ENCODE peak calls at places on chromosomes 6 and 20, in nine cellular contexts. One of them, this sample, is unnamed.

GRCh38 chr6:141394125-141394536 is 738.6 kb upstream of the GJE1 start:
- DNase-seq in MM.1S: no peak
- DNase-seq in RPMI7951: no peak
- DNase-seq in ELR: no peak
- DNase-seq in PC-3: no peak
- DNase-seq in D341Med: no peak
- DNase-seq in activated CD4-positive, alpha-beta T cell treated with anti-CD3 and anti-CD28 coated beads, Interleukin-2, amount 50 U/mL, for 1 hour: no peak
- DNase-seq in CD8-positive, alpha-beta memory T cell: peak
- DNase-seq in activated naive CD4-positive, alpha-beta T cell treated with anti-CD3 and anti-CD28 coated beads, Interleukin-2, amount 50 U/mL, for 16 hours: no peak
- DNase-seq in this sample: no peak

GRCh38 chr20:38961530-38962043 is 557 bp upstream of the DHX35 start:
- DNase-seq in RPMI7951: peak
- DNase-seq in activated CD4-positive, alpha-beta T cell treated with anti-CD3 and anti-CD28 coated beads, Interleukin-2, amount 50 U/mL, for 1 hour: no peak
- DNase-seq in D341Med: no peak
- DNase-seq in ELR: peak
- DNase-seq in activated naive CD4-positive, alpha-beta T cell treated with anti-CD3 and anti-CD28 coated beads, Interleukin-2, amount 50 U/mL, for 16 hours: peak
- DNase-seq in MM.1S: peak
- DNase-seq in CD8-positive, alpha-beta memory T cell: no peak
- DNase-seq in PC-3: no peak
- DNase-seq in this sample: no peak

GRCh38 chr6:19472850-19473249 is 364.3 kb upstream of the ID4 start:
- DNase-seq in PC-3: peak
- DNase-seq in MM.1S: no peak
- DNase-seq in CD8-positive, alpha-beta memory T cell: no peak
- DNase-seq in RPMI7951: no peak
- DNase-seq in activated naive CD4-positive, alpha-beta T cell treated with anti-CD3 and anti-CD28 coated beads, Interleukin-2, amount 50 U/mL, for 16 hours: no peak
- DNase-seq in activated CD4-positive, alpha-beta T cell treated with anti-CD3 and anti-CD28 coated beads, Interleukin-2, amount 50 U/mL, for 1 hour: no peak
- DNase-seq in D341Med: peak
- DNase-seq in ELR: peak
- DNase-seq in this sample: no peak

GRCh38 chr20:24584538-24585356 is 115.3 kb downstream of the SYNDIG1 start:
- DNase-seq in RPMI7951: peak
- DNase-seq in CD8-positive, alpha-beta memory T cell: no peak
- DNase-seq in PC-3: peak
- DNase-seq in D341Med: no peak
- DNase-seq in ELR: peak
- DNase-seq in MM.1S: no peak
- DNase-seq in activated CD4-positive, alpha-beta T cell treated with anti-CD3 and anti-CD28 coated beads, Interleukin-2, amount 50 U/mL, for 1 hour: no peak
- DNase-seq in activated naive CD4-positive, alpha-beta T cell treated with anti-CD3 and anti-CD28 coated beads, Interleukin-2, amount 50 U/mL, for 16 hours: no peak
- DNase-seq in this sample: peak

GRCh38 chr6:159983641-159984080 is 14.8 kb downstream of the IGF2R start:
- DNase-seq in activated naive CD4-positive, alpha-beta T cell treated with anti-CD3 and anti-CD28 coated beads, Interleukin-2, amount 50 U/mL, for 16 hours: no peak
- DNase-seq in ELR: peak
- DNase-seq in D341Med: no peak
- DNase-seq in CD8-positive, alpha-beta memory T cell: no peak
- DNase-seq in MM.1S: no peak
- DNase-seq in RPMI7951: peak
- DNase-seq in PC-3: no peak
- DNase-seq in activated CD4-positive, alpha-beta T cell treated with anti-CD3 and anti-CD28 coated beads, Interleukin-2, amount 50 U/mL, for 1 hour: no peak
- DNase-seq in this sample: no peak

GRCh38 chr6:115271001-115271400 is 789.7 kb downstream of the FRK start:
- DNase-seq in MM.1S: no peak
- DNase-seq in D341Med: no peak
- DNase-seq in activated CD4-positive, alpha-beta T cell treated with anti-CD3 and anti-CD28 coated beads, Interleukin-2, amount 50 U/mL, for 1 hour: no peak
- DNase-seq in PC-3: no peak
- DNase-seq in ELR: no peak
- DNase-seq in activated naive CD4-positive, alpha-beta T cell treated with anti-CD3 and anti-CD28 coated beads, Interleukin-2, amount 50 U/mL, for 16 hours: no peak
- DNase-seq in CD8-positive, alpha-beta memory T cell: no peak
- DNase-seq in RPMI7951: no peak
- DNase-seq in this sample: no peak

GRCh38 chr6:42184475-42184874 is 10.3 kb downstream of the GUCA1B start:
- DNase-seq in ELR: no peak
- DNase-seq in activated naive CD4-positive, alpha-beta T cell treated with anti-CD3 and anti-CD28 coated beads, Interleukin-2, amount 50 U/mL, for 16 hours: no peak
- DNase-seq in CD8-positive, alpha-beta memory T cell: no peak
- DNase-seq in RPMI7951: no peak
- DNase-seq in PC-3: no peak
- DNase-seq in MM.1S: no peak
- DNase-seq in D341Med: no peak
- DNase-seq in activated CD4-positive, alpha-beta T cell treated with anti-CD3 and anti-CD28 coated beads, Interleukin-2, amount 50 U/mL, for 1 hour: no peak
- DNase-seq in this sample: no peak

GRCh38 chr6:30687659-30688431 is 1.4 kb upstream of the PPP1R18 start:
- DNase-seq in CD8-positive, alpha-beta memory T cell: no peak
- DNase-seq in PC-3: peak
- DNase-seq in D341Med: no peak
- DNase-seq in activated CD4-positive, alpha-beta T cell treated with anti-CD3 and anti-CD28 coated beads, Interleukin-2, amount 50 U/mL, for 1 hour: no peak
- DNase-seq in RPMI7951: peak
- DNase-seq in MM.1S: no peak
- DNase-seq in activated naive CD4-positive, alpha-beta T cell treated with anti-CD3 and anti-CD28 coated beads, Interleukin-2, amount 50 U/mL, for 16 hours: no peak
- DNase-seq in ELR: peak
- DNase-seq in this sample: no peak

GRCh38 chr20:33262658-33263065 is 20.4 kb upstream of the BPIFB1 start:
- DNase-seq in D341Med: peak
- DNase-seq in MM.1S: no peak
- DNase-seq in activated naive CD4-positive, alpha-beta T cell treated with anti-CD3 and anti-CD28 coated beads, Interleukin-2, amount 50 U/mL, for 16 hours: no peak
- DNase-seq in PC-3: peak
- DNase-seq in RPMI7951: peak
- DNase-seq in ELR: peak
- DNase-seq in CD8-positive, alpha-beta memory T cell: no peak
- DNase-seq in activated CD4-positive, alpha-beta T cell treated with anti-CD3 and anti-CD28 coated beads, Interleukin-2, amount 50 U/mL, for 1 hour: no peak
- DNase-seq in this sample: no peak